ENCODE peak calls at places on chromosomes 11 and 22, in four cellular contexts. One of them, this sample, is unnamed.

GRCh38 chr11:14547440-14547839 is 27.3 kb upstream of the PSMA1 start:
- DNase-seq in HTR-8/SVneo: no peak
- DNase-seq in breast epithelium: no peak
- DNase-seq in left ventricle myocardium superior: no peak
- DNase-seq in this sample: no peak

GRCh38 chr11:101127348-101127698 is 2.3 kb downstream of the PGR start:
- DNase-seq in HTR-8/SVneo: no peak
- DNase-seq in breast epithelium: peak
- DNase-seq in left ventricle myocardium superior: peak
- DNase-seq in this sample: no peak

GRCh38 chr22:42060489-42060888 is 10.1 kb downstream of the NAGA start:
- DNase-seq in HTR-8/SVneo: no peak
- DNase-seq in breast epithelium: no peak
- DNase-seq in left ventricle myocardium superior: no peak
- DNase-seq in this sample: no peak

GRCh38 chr11:116173946-116174911 is 598.6 kb downstream of the BUD13 start:
- DNase-seq in HTR-8/SVneo: no peak
- DNase-seq in breast epithelium: no peak
- DNase-seq in left ventricle myocardium superior: no peak
- DNase-seq in this sample: no peak

GRCh38 chr11:97516688-97517087 is 1126.9 kb downstream of the JRKL start:
- DNase-seq in HTR-8/SVneo: no peak
- DNase-seq in breast epithelium: no peak
- DNase-seq in left ventricle myocardium superior: no peak
- DNase-seq in this sample: no peak

GRCh38 chr11:128757235-128757711 is 63.4 kb downstream of the FLI1 start:
- DNase-seq in HTR-8/SVneo: peak
- DNase-seq in breast epithelium: no peak
- DNase-seq in left ventricle myocardium superior: no peak
- DNase-seq in this sample: peak

GRCh38 chr22:19844423-19845368 is 10.0 kb downstream of the GNB1L start:
- DNase-seq in HTR-8/SVneo: no peak
- DNase-seq in breast epithelium: peak
- DNase-seq in left ventricle myocardium superior: peak
- DNase-seq in this sample: peak

GRCh38 chr11:20093775-20094174 is 66.5 kb downstream of the DBX1 start:
- DNase-seq in HTR-8/SVneo: no peak
- DNase-seq in breast epithelium: no peak
- DNase-seq in left ventricle myocardium superior: no peak
- DNase-seq in this sample: peak

GRCh38 chr11:4127357-4127756 is 32.8 kb downstream of the RRM1 start:
- DNase-seq in HTR-8/SVneo: no peak
- DNase-seq in breast epithelium: no peak
- DNase-seq in left ventricle myocardium superior: no peak
- DNase-seq in this sample: no peak

GRCh38 chr11:87878373-87878779 is 296.9 kb downstream of the RAB38 start:
- DNase-seq in HTR-8/SVneo: no peak
- DNase-seq in breast epithelium: no peak
- DNase-seq in left ventricle myocardium superior: no peak
- DNase-seq in this sample: peak

GRCh38 chr22:18931905-18932652 is 4.0 kb downstream of the PRODH start:
- DNase-seq in HTR-8/SVneo: no peak
- DNase-seq in breast epithelium: no peak
- DNase-seq in left ventricle myocardium superior: no peak
- DNase-seq in this sample: no peak

This sample was measured in choroid plexus epithelial cell.